ENCODE peak calls at places on chromosome 11, in five cellular contexts. M is spleen, J is adrenal gland, P is transverse colon, G is HCT116. B is an unnamed sample.

GRCh38 chr11:134511255-134511654 is 99.2 kb upstream of the B3GAT1 start:
- DNase-seq in J (no peak), M (no peak), G (no peak), P (no peak), B (no peak)

GRCh38 chr11:19872526-19873135 is 160.0 kb downstream of the NAV2 start:
- DNase-seq in G (no peak), M (no peak), P (no peak), J (no peak), B (no peak)

GRCh38 chr11:108775324-108775723 is 110.5 kb downstream of the DDX10 start:
- DNase-seq in G (no peak), M (no peak), J (no peak), P (no peak), B (no peak)

GRCh38 chr11:37946155-37946766 is 1348.2 kb upstream of the RAG2 start:
- DNase-seq in M (no peak), P (peak), G (no peak), J (peak), B (no peak)

GRCh38 chr11:57426754-57427691 is at the start of gene SLC43A3:
- DNase-seq in J (peak), G (no peak), M (peak), P (peak), B (peak)

GRCh38 chr11:84437129-84438123 is 1151.3 kb upstream of the CCDC90B start:
- DNase-seq in M (no peak), J (peak), G (no peak), P (peak), B (no peak)

GRCh38 chr11:128678017-128678416 is 15.9 kb upstream of the FLI1 start:
- DNase-seq in J (no peak), P (no peak), G (no peak), M (no peak), B (no peak)

GRCh38 chr11:25992254-25992653 is 339.7 kb upstream of the ANO3 start:
- DNase-seq in P (no peak), M (no peak), J (no peak), G (no peak), B (no peak)

GRCh38 chr11:30313580-30313979 is 9.3 kb upstream of the ARL14EP start:
- DNase-seq in G (no peak), J (no peak), P (no peak), M (no peak), B (no peak)

GRCh38 chr11:45156731-45157130 is 10.3 kb downstream of the PRDM11 start:
- DNase-seq in J (no peak), M (peak), G (no peak), P (no peak), B (no peak)

DNA sequence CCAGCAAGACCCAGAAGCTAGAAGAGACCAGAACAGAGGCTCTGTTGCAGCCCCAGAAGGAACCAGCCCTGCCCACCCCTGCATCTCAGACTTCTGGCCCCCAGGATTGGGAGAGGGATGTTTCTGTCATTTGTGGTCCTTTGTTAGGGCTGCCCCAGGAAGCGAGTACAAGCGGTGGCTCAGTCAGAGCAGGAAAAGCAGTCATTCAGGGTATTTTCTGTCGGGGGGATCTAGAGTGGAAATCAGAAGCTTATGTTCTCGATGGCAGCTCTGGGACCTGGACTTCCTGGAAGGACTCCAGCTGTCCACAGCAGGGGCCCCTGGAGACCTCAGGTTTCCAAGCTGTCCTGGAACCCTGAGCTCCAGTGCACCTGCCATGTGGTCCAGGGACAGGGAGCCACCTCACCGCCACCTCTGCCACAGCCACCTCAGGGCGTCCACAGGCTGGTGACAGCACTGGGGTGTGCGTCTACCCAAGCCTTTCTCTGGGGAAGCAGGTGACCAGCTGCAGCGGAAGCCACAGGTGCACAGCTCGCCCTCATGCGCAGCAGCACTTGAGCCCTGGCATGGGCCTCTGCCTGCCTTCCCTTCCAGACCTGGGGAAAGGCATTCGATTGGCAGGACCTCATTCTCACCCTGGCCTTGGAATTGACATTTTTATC is 2.6 kb downstream of the KRTAP5-5 start:
- DNase-seq in J (no peak), M (no peak), G (no peak), P (no peak), B (no peak)
- TF ChIP-seq POLR2A in J (no peak), M (no peak), G (no peak), P (no peak), B (no peak)

GRCh38 chr11:73312036-73312435 is 4.0 kb downstream of the ARHGEF17 start:
- DNase-seq in M (no peak), G (no peak), J (no peak), P (no peak), B (no peak)

GRCh38 chr11:73314121-73314948 is 6.3 kb downstream of the ARHGEF17 start:
- DNase-seq in J (no peak), M (no peak), P (peak), G (no peak), B (no peak)

GRCh38 chr11:73311394-73311869 is 3.4 kb downstream of the ARHGEF17 start:
- DNase-seq in G (no peak), J (no peak), P (no peak), M (no peak), B (no peak)

GRCh38 chr11:73313652-73314051 is 5.6 kb downstream of the ARHGEF17 start:
- DNase-seq in P (no peak), J (no peak), M (no peak), G (no peak), B (no peak)

DNA sequence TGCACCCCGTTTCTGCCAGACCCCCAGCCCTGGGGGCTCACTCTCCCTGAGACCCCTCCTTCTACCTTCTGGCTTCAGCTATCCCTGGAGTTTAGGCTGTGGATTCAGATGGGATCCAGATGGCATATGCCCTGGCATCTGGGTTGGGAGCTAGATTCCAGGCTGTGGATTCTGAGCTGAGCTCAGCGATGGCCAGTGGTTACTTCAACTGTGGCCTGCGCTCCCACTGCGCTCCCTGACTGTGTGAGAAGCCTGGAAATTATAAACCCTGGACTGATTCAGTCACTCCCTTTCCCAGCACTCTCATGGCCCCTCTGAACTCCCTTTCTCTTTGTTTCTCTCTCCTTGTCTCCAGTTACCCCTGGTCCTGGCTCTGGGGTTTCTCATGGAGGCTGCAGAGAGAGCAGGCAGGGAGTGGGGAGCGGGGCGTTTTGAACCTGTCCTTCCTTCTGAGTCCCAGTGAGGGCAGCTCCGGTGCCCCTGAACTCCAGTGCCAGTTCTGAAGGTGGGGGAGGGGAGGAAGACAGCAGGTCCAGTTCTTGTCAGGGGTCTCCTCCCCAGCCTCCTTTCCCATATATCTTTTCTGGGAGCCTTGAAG is 4.8 kb downstream of the ARHGEF17 start:
- DNase-seq in M (no peak), J (no peak), P (no peak), G (no peak), B (no peak)
- H3K27ac ChIP-seq in M (peak), J (peak), P (peak), G (no peak), B (peak)

GRCh38 chr11:66314561-66315497 is 2.0 kb downstream of the CD248 start:
- DNase-seq in P (no peak), G (no peak), M (no peak), J (no peak), B (no peak)

GRCh38 chr11:66312549-66313320 is 4.1 kb downstream of the CD248 start:
- DNase-seq in J (peak), M (peak), G (peak), P (peak), B (peak)

GRCh38 chr11:66315498-66315885 is 1.4 kb downstream of the CD248 start:
- DNase-seq in J (no peak), P (no peak), M (no peak), G (no peak), B (no peak)

GRCh38 chr11:66313321-66314185 is 3.3 kb downstream of the CD248 start:
- DNase-seq in J (no peak), P (no peak), G (no peak), M (peak), B (no peak)

DNA sequence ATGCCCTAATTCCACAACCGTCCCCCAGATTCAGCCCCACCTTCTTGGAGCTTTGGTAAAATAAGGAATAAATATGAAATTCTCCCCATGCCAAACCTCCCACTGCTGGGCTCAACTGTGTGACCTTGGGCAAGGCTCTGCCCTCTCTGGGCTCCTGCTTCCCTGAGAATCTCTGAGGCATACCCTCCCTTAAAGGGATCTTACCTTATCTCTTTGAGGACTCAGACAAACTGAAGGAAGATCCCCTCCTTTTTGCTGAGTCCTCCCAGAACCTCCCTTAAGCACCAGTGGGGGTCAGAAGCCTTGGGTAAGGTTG is 2.7 kb downstream of the CD248 start:
- DNase-seq in P (no peak), G (no peak), J (no peak), M (no peak), B (no peak)
- TF ChIP-seq POLR2A in P (no peak), G (no peak), J (no peak), M (no peak), B (no peak)

GRCh38 chr11:94597896-94598295 is 30.7 kb downstream of the PIWIL4 start:
- DNase-seq in G (no peak), P (no peak), M (no peak), J (no peak), B (no peak)

GRCh38 chr11:94604496-94604895 is 37.3 kb downstream of the PIWIL4 start:
- DNase-seq in G (no peak), J (no peak), P (no peak), M (no peak), B (no peak)

GRCh38 chr11:94599510-94599909 is 32.3 kb downstream of the PIWIL4 start:
- DNase-seq in G (no peak), M (no peak), P (no peak), J (no peak), B (no peak)

GRCh38 chr11:94603587-94603986 is 36.4 kb downstream of the PIWIL4 start:
- DNase-seq in G (no peak), P (no peak), M (no peak), J (no peak), B (no peak)

DNA sequence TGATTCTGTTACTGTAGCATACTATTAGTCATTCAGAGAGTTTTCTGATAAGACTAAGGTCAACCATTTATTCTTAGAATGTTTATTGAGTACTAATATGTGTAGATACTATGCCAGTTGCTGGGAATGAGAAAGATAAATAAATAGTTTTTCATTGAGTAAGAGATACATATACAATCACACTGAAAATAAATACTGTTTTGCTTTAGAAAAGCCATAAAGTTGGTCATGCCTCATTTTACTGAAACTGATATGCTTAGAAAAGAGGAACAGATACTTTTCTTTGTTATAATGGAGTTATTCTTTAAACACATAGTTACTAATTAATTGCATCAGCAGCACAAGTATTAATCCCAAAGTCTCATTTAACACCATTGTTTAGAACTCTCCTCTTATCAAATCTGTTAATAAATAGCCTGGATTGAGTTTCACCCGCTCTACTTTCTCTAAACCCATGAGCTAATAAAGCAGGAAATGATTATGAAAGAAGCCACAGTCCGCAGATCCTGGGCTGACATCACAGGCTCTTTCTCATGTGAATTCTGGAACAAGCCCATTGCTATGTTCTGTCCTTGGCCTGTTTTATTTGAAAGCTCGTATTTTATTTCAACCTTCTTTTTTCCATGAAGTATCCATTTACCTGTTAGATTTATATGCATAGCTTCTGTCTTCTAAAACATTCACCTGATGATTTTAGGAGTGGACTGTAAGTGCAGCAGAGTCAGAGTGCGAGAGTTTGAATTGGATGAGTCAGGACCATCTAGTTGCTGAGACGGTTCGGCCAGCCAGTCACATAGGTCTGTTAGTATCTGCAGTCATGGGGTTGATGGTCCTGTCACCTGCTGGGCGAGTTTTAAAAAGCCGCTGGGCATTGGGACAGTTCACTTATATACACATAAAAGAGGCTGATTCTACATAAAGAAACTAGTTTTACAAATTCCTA is 35.5 kb downstream of the PIWIL4 start:
- DNase-seq in P (peak), G (no peak), J (peak), M (no peak), B (no peak)
- H3K27ac ChIP-seq in P (peak), G (no peak), J (peak), M (no peak), B (no peak)

DNA sequence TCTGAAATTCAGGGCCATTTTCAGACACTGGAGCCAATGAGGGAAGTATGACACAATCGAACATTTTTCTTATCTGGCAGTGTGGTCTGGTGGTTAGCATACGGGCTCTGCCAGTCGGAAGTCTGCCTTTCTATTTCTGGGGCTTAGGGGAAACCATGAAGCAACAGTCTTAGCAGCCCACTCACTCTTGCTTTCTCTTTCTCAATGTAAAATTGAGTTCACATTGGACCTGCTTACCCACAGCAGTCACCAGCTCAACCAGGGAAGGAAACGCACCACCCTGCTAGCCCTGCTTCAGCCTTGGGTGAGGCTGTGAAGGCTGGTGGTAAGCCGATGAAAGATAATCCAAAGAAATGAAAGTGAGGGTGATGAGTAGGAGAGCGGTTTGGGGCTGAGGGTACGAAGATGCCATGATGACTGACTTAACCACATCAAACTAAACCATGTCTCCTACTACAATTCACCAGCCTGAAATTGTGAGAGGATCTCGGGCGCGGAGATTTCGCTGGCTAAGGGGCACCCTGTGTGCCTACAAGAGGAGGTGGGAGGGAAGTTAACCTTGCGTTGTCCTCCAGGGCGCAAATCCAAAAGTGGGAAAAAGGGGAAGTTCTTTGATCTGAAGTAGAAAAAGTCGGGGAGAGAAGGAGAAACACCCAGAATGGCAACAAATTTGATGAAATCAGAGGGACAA is 2.0 kb upstream of the LMO2 start:
- DNase-seq in J (no peak), G (no peak), M (peak), P (no peak), B (no peak)
- TF ChIP-seq POLR2A in J (no peak), G (no peak), M (no peak), P (no peak), B (no peak)

GRCh38 chr11:12234216-12234615 is 123.8 kb downstream of the MICAL2 start:
- DNase-seq in G (no peak), M (no peak), P (no peak), J (no peak), B (no peak)
- H3K27ac ChIP-seq in G (no peak), M (no peak), P (no peak), J (peak), B (no peak)

GRCh38 chr11:32090774-32091370 is at the start of gene RCN1:
- DNase-seq in J (peak), P (peak), M (peak), G (no peak), B (peak)
- TF ChIP-seq POLR2A in J (peak), P (peak), M (no peak), G (peak), B (no peak)